ENCODE peak calls at places on chromosomes 11 and 22, in eight cellular contexts. R, H, K, M, X, N, Q and D are unnamed samples.

GRCh38 chr11:6681949-6682348 is 1.2 kb downstream of the MRPL17 start:
- DNase-seq in R (no peak), H (no peak), K (no peak), M (peak), X (no peak), N (peak), Q (no peak), D (peak)

GRCh38 chr11:61650781-61651571 is 29.2 kb upstream of the DAGLA start:
- DNase-seq in R (no peak), H (no peak), K (no peak), M (no peak), X (no peak), N (no peak), Q (no peak), D (no peak)

GRCh38 chr11:119995730-119996491 is 142.0 kb downstream of the TRIM29 start:
- DNase-seq in R (no peak), H (no peak), K (no peak), M (no peak), X (no peak), N (no peak), Q (no peak), D (no peak)

GRCh38 chr11:104106136-104106754 is 57.7 kb downstream of the PDGFD start:
- DNase-seq in R (no peak), H (no peak), K (no peak), M (no peak), X (no peak), N (peak), Q (peak), D (peak)

GRCh38 chr11:83779876-83780275 is 493.7 kb upstream of the CCDC90B start:
- DNase-seq in R (no peak), H (no peak), K (no peak), M (no peak), X (no peak), N (no peak), Q (peak), D (no peak)

GRCh38 chr22:27627444-27627833 is 174.1 kb downstream of the MN1 start:
- DNase-seq in R (no peak), H (no peak), K (no peak), M (no peak), X (no peak), N (no peak), Q (no peak), D (no peak)

GRCh38 chr11:114171257-114172054 is 111.9 kb downstream of the ZBTB16 start:
- DNase-seq in R (peak), H (no peak), K (no peak), M (no peak), X (no peak), N (no peak), Q (no peak), D (no peak)

GRCh38 chr22:50729391-50730012 is 8.5 kb upstream of the ACR start:
- DNase-seq in R (no peak), H (no peak), K (no peak), M (no peak), X (no peak), N (no peak), Q (no peak), D (no peak)

GRCh38 chr11:70876685-70877084 is 375.7 kb downstream of the SHANK2 start:
- DNase-seq in R (no peak), H (no peak), K (peak), M (no peak), X (no peak), N (no peak), Q (no peak), D (no peak)

GRCh38 chr22:34638128-34638527 is 427.8 kb upstream of the ISX start:
- DNase-seq in R (no peak), H (no peak), K (no peak), M (no peak), X (no peak), N (no peak), Q (no peak), D (no peak)

GRCh38 chr22:38317995-38318715 is 922 bp upstream of the CSNK1E start:
- DNase-seq in R (peak), H (no peak), K (peak), M (peak), X (peak), N (peak), Q (peak), D (peak)

GRCh38 chr22:43921361-43921760 is 2.2 kb upstream of the PNPLA3 start:
- DNase-seq in R (no peak), H (no peak), K (no peak), M (peak), X (peak), N (peak), Q (peak), D (peak)

GRCh38 chr22:37208401-37209139 is 3.7 kb downstream of the SSTR3 start:
- DNase-seq in R (no peak), H (no peak), K (no peak), M (no peak), X (no peak), N (no peak), Q (no peak), D (no peak)

GRCh38 chr11:74877132-74877531 is 71.8 kb downstream of the XRRA1 start:
- DNase-seq in R (no peak), H (no peak), K (no peak), M (peak), X (no peak), N (no peak), Q (no peak), D (no peak)

GRCh38 chr22:25172153-25172552 is 27.5 kb upstream of the CRYBB3 start:
- DNase-seq in R (no peak), H (no peak), K (no peak), M (no peak), X (no peak), N (no peak), Q (no peak), D (no peak)

GRCh38 chr22:40928657-40929056 is 22.5 kb upstream of the RBX1 start:
- DNase-seq in R (no peak), H (no peak), K (no peak), M (no peak), X (no peak), N (no peak), Q (peak), D (no peak)

GRCh38 chr22:39130892-39131855 is 21.3 kb downstream of the CBX7 start:
- DNase-seq in R (no peak), H (no peak), K (no peak), M (no peak), X (no peak), N (peak), Q (no peak), D (no peak)

GRCh38 chr22:30861688-30862552 is 106.7 kb downstream of the MORC2 start:
- DNase-seq in R (no peak), H (no peak), K (no peak), M (no peak), X (no peak), N (no peak), Q (no peak), D (peak)

GRCh38 chr11:96037267-96037990 is 113.5 kb upstream of the MTMR2 start:
- DNase-seq in R (no peak), H (peak), K (peak), M (peak), X (no peak), N (no peak), Q (no peak), D (peak)

GRCh38 chr11:130145975-130146776 is 13.4 kb upstream of the ST14 start:
- DNase-seq in R (peak), H (no peak), K (no peak), M (peak), X (no peak), N (no peak), Q (no peak), D (peak)

GRCh38 chr22:43848366-43849171 is 13.7 kb downstream of the SULT4A1 start:
- DNase-seq in R (no peak), H (no peak), K (no peak), M (peak), X (no peak), N (no peak), Q (peak), D (peak)

GRCh38 chr11:103420593-103420992 is 311.4 kb downstream of the DYNC2H1 start:
- DNase-seq in R (no peak), H (no peak), K (no peak), M (peak), X (no peak), N (peak), Q (peak), D (no peak)

GRCh38 chr22:48899523-48900326 is 927.9 kb downstream of the BRD1 start:
- DNase-seq in R (no peak), H (no peak), K (no peak), M (no peak), X (no peak), N (no peak), Q (no peak), D (no peak)

GRCh38 chr11:67118059-67118766 is 850 bp upstream of the KDM2A start:
- DNase-seq in R (peak), H (no peak), K (peak), M (no peak), X (no peak), N (peak), Q (no peak), D (peak)

GRCh38 chr11:28767574-28767973 is 659.4 kb downstream of the METTL15 start:
- DNase-seq in R (no peak), H (no peak), K (no peak), M (no peak), X (no peak), N (peak), Q (peak), D (peak)

GRCh38 chr11:8271106-8271886 is 7.6 kb upstream of the LMO1 start:
- DNase-seq in R (no peak), H (no peak), K (no peak), M (no peak), X (no peak), N (no peak), Q (no peak), D (no peak)

GRCh38 chr22:19423906-19424500 is 7.5 kb downstream of the HIRA start:
- DNase-seq in R (no peak), H (no peak), K (no peak), M (no peak), X (no peak), N (no peak), Q (no peak), D (no peak)